ENCODE peak calls at places on chromosomes 5 and 9, in six cellular contexts. T is stimulated activated CD8-positive, alpha-beta memory T cell treated with anti-CD3 and anti-CD28 coated beads, Interleukin-15, amount 100 ng/mL, for 1 hour; Y is bronchial epithelial cell; U is HAP-1; B is choroid plexus epithelial cell; L is activated B cell treated with CpG ODN at 0.5 μM for 24 hours. S is an unnamed sample.

GRCh38 chr5:113230711-113231652 is 203.8 kb downstream of the TSSK1B start:
- DNase-seq in T (no peak), Y (peak), U (no peak), B (peak), L (no peak), S (peak)

GRCh38 chr9:93902780-93903655 is 52.1 kb downstream of the BARX1 start:
- DNase-seq in T (no peak), Y (no peak), U (no peak), B (no peak), L (no peak), S (no peak)

GRCh38 chr5:17190242-17190778 is 27.1 kb upstream of the BASP1 start:
- DNase-seq in T (no peak), Y (peak), U (peak), B (peak), L (no peak), S (peak)

GRCh38 chr9:135989722-135990467 is 28.7 kb upstream of the UBAC1 start:
- DNase-seq in T (no peak), Y (no peak), U (no peak), B (no peak), L (no peak), S (no peak)

GRCh38 chr5:143533978-143534763 is 130.7 kb upstream of the NR3C1 start:
- DNase-seq in T (no peak), Y (no peak), U (no peak), B (no peak), L (no peak), S (no peak)

GRCh38 chr5:126594676-126595485 is at the start of gene ALDH7A1:
- DNase-seq in T (no peak), Y (peak), U (peak), B (peak), L (peak), S (peak)

GRCh38 chr5:31741496-31741895 is 102.6 kb downstream of the PDZD2 start:
- DNase-seq in T (no peak), Y (no peak), U (no peak), B (no peak), L (no peak), S (no peak)

GRCh38 chr9:131727184-131727785 is 12.6 kb downstream of the RAPGEF1 start:
- DNase-seq in T (no peak), Y (peak), U (no peak), B (peak), L (no peak), S (peak)

GRCh38 chr5:170251462-170251861 is 18.7 kb downstream of the C5orf58 start:
- DNase-seq in T (no peak), Y (peak), U (no peak), B (no peak), L (no peak), S (no peak)

GRCh38 chr9:23123048-23123632 is 676.5 kb downstream of the DMRTA1 start:
- DNase-seq in T (no peak), Y (peak), U (peak), B (peak), L (no peak), S (peak)

GRCh38 chr9:96062051-96062450 is 186.6 kb downstream of the ERCC6L2 start:
- DNase-seq in T (no peak), Y (no peak), U (no peak), B (peak), L (no peak), S (no peak)

GRCh38 chr5:169050146-169050571 is 250.8 kb downstream of the SLIT3 start:
- DNase-seq in T (no peak), Y (peak), U (no peak), B (no peak), L (no peak), S (peak)

GRCh38 chr5:35129921-35130485 is 82.3 kb upstream of the AGXT2 start:
- DNase-seq in T (no peak), Y (peak), U (no peak), B (peak), L (no peak), S (peak)

GRCh38 chr5:72378636-72379289 is 58.6 kb downstream of the PTCD2 start:
- DNase-seq in T (no peak), Y (peak), U (no peak), B (peak), L (no peak), S (peak)

GRCh38 chr5:180467028-180467427 is 27.2 kb upstream of the CNOT6 start:
- DNase-seq in T (no peak), Y (peak), U (no peak), B (peak), L (no peak), S (peak)

GRCh38 chr5:66814146-66814991 is 218.2 kb downstream of the MAST4 start:
- DNase-seq in T (no peak), Y (peak), U (peak), B (peak), L (no peak), S (peak)

GRCh38 chr9:105238302-105238701 is 6.1 kb upstream of the SLC44A1 start:
- DNase-seq in T (no peak), Y (no peak), U (no peak), B (no peak), L (no peak), S (no peak)

GRCh38 chr5:163396941-163397340 is 40.5 kb upstream of the CCNG1 start:
- DNase-seq in T (no peak), Y (no peak), U (no peak), B (no peak), L (no peak), S (no peak)

GRCh38 chr5:85109616-85110015 is 724.9 kb upstream of the EDIL3 start:
- DNase-seq in T (no peak), Y (no peak), U (no peak), B (no peak), L (no peak), S (peak)

GRCh38 chr5:45410304-45410995 is 285.7 kb downstream of the HCN1 start:
- DNase-seq in T (no peak), Y (no peak), U (no peak), B (peak), L (no peak), S (no peak)

GRCh38 chr5:134289509-134290113 is 63.7 kb upstream of the PPP2CA start:
- DNase-seq in T (no peak), Y (peak), U (peak), B (peak), L (no peak), S (peak)

GRCh38 chr5:56814963-56815656 is at the start of gene MAP3K1:
- DNase-seq in T (peak), Y (peak), U (peak), B (peak), L (peak), S (peak)

GRCh38 chr5:62299097-62299496 is 6.9 kb upstream of the KIF2A start:
- DNase-seq in T (no peak), Y (no peak), U (no peak), B (no peak), L (no peak), S (no peak)

GRCh38 chr5:157564149-157564711 is 11.3 kb downstream of the ADAM19 start:
- DNase-seq in T (no peak), Y (no peak), U (no peak), B (no peak), L (no peak), S (no peak)

GRCh38 chr5:140342287-140342686 is 4.1 kb downstream of the HBEGF start:
- DNase-seq in T (no peak), Y (no peak), U (no peak), B (no peak), L (no peak), S (no peak)

GRCh38 chr5:132296412-132297001 is 2.3 kb downstream of the SLC22A4 start:
- DNase-seq in T (no peak), Y (no peak), U (no peak), B (peak), L (no peak), S (peak)

GRCh38 chr5:1380011-1380817 is 35.3 kb upstream of the CLPTM1L start:
- DNase-seq in T (peak), Y (no peak), U (peak), B (peak), L (peak), S (no peak)

GRCh38 chr5:2701592-2701991 is 49.9 kb downstream of the IRX2 start:
- DNase-seq in T (no peak), Y (no peak), U (no peak), B (no peak), L (no peak), S (no peak)

GRCh38 chr5:174239718-174240117 is 194.2 kb downstream of the NSG2 start:
- DNase-seq in T (no peak), Y (no peak), U (no peak), B (no peak), L (no peak), S (peak)

GRCh38 chr9:105421154-105421553 is 26.7 kb upstream of the FSD1L start:
- DNase-seq in T (no peak), Y (no peak), U (no peak), B (no peak), L (no peak), S (no peak)

GRCh38 chr9:93332317-93332716 is 119.2 kb upstream of the FAM120A start:
- DNase-seq in T (no peak), Y (no peak), U (no peak), B (no peak), L (no peak), S (no peak)

GRCh38 chr9:27548055-27548741 is 18.6 kb upstream of the MOB3B start:
- DNase-seq in T (no peak), Y (peak), U (peak), B (peak), L (no peak), S (peak)

GRCh38 chr5:171494452-171495121 is 75.1 kb downstream of the FGF18 start:
- DNase-seq in T (no peak), Y (peak), U (no peak), B (peak), L (no peak), S (peak)

GRCh38 chr5:75566710-75567309 is 44.4 kb upstream of the ANKDD1B start:
- DNase-seq in T (no peak), Y (peak), U (peak), B (peak), L (no peak), S (peak)

GRCh38 chr5:143440448-143441102 is 37.1 kb upstream of the NR3C1 start:
- DNase-seq in T (no peak), Y (no peak), U (no peak), B (no peak), L (no peak), S (no peak)

S was measured in astrocyte.